ENCODE peak calls at places on chromosomes 5 and 9, in eight cellular contexts. W, D, O, T, M, C, B and U are unnamed samples.

GRCh38 chr5:40551706-40552557 is 127.8 kb upstream of the PTGER4 start:
- DNase-seq in C (no peak), B (peak; percentile 98), M (peak; percentile 98), T (peak; percentile 95), W (no peak), O (no peak), D (no peak), U (no peak)

GRCh38 chr9:109821711-109822110 is 41.7 kb downstream of the PALM2AKAP2 start:
- DNase-seq in B (no peak), W (no peak), M (peak; percentile 58), D (no peak), T (no peak), C (no peak), O (no peak), U (no peak)

GRCh38 chr5:83323557-83323956 is 148.0 kb upstream of the VCAN start:
- DNase-seq in M (no peak), D (no peak), B (no peak), O (no peak), W (no peak), C (no peak), T (no peak), U (no peak)

GRCh38 chr5:127112347-127112864 is 39.1 kb upstream of the C5orf63 start:
- DNase-seq in T (peak; percentile 18), D (no peak), O (no peak), M (no peak), B (no peak), W (no peak), C (no peak), U (no peak)

GRCh38 chr9:137663584-137663983 is 44.8 kb downstream of the EHMT1 start:
- DNase-seq in W (no peak), M (no peak), O (no peak), C (no peak), B (no peak), D (no peak), T (no peak), U (no peak)

GRCh38 chr5:73534001-73534547 is 31.4 kb downstream of the ANKRA2 start:
- DNase-seq in M (peak; percentile 76), T (peak; percentile 63), C (no peak), O (no peak), B (no peak), D (no peak), W (no peak), U (no peak)

GRCh38 chr5:151740336-151740942 is 18.0 kb downstream of the ATOX1 start:
- DNase-seq in C (no peak), O (peak; percentile 42), D (no peak), B (peak; percentile 76), T (peak; percentile 98), W (peak; percentile 70), M (peak; percentile 96), U (peak; percentile 43)

GRCh38 chr9:127876026-127876763 is 1.3 kb downstream of the AK1 start:
- DNase-seq in C (no peak), O (no peak), D (no peak), W (no peak), B (no peak), M (no peak), T (no peak), U (no peak)

GRCh38 chr9:6215562-6215961 is at the start of gene IL33:
- DNase-seq in W (peak; percentile 6), M (no peak), D (no peak), B (peak; percentile 52), T (peak; percentile 55), C (no peak), O (no peak), U (no peak)

GRCh38 chr5:126849101-126849678 is 72.3 kb downstream of the LMNB1 start:
- DNase-seq in D (no peak), O (no peak), B (no peak), M (peak; percentile 41), W (no peak), C (no peak), T (peak; percentile 26), U (no peak)

GRCh38 chr5:176803027-176803942 is 7.1 kb upstream of the UNC5A start:
- DNase-seq in T (no peak), C (no peak), B (no peak), W (peak; percentile 92), O (no peak), M (no peak), D (no peak), U (no peak)

GRCh38 chr9:20442461-20443319 is 179.6 kb downstream of the MLLT3 start:
- DNase-seq in W (no peak), C (no peak), M (no peak), B (no peak), O (no peak), T (no peak), D (no peak), U (no peak)

GRCh38 chr9:107890921-107891465 is 401.4 kb upstream of the KLF4 start:
- DNase-seq in B (peak; percentile 9), D (no peak), W (no peak), O (no peak), M (peak; percentile 56), T (peak; percentile 57), C (no peak), U (no peak)

GRCh38 chr5:173202266-173202875 is 32.6 kb downstream of the NKX2-5 start:
- DNase-seq in O (no peak), B (no peak), D (no peak), C (no peak), T (no peak), W (no peak), M (no peak), U (no peak)

GRCh38 chr5:15885156-15885555 is 294.4 kb downstream of the MARCHF11 start:
- DNase-seq in C (no peak), W (no peak), D (no peak), M (peak; percentile 35), T (peak; percentile 64), O (no peak), B (no peak), U (no peak)

GRCh38 chr5:62431735-62432617 is 19.4 kb downstream of the IPO11 start:
- DNase-seq in M (no peak), B (no peak), W (no peak), C (no peak), T (peak; percentile 29), O (no peak), D (no peak), U (no peak)

GRCh38 chr9:122445155-122445749 is 32.5 kb downstream of the OR1J1 start:
- DNase-seq in T (peak; percentile 97), M (peak; percentile 99), C (no peak), D (no peak), O (no peak), W (no peak), B (peak; percentile 11), U (no peak)

GRCh38 chr9:116499986-116500871 is 186.9 kb upstream of the TRIM32 start:
- DNase-seq in M (peak; percentile 71), D (no peak), W (no peak), O (no peak), T (peak; percentile 94), B (peak; percentile 18), C (no peak), U (peak; percentile 69)

GRCh38 chr5:115977988-115978387 is 15.7 kb downstream of the LVRN start:
- DNase-seq in T (peak; percentile 89), W (no peak), C (no peak), O (peak; percentile 10), B (peak; percentile 53), D (no peak), M (peak; percentile 92), U (no peak)

GRCh38 chr5:74643160-74643562 is 2.6 kb upstream of the ENC1 start:
- DNase-seq in O (no peak), M (peak; percentile 96), B (peak; percentile 90), C (no peak), D (no peak), W (no peak), T (peak; percentile 94), U (no peak)

GRCh38 chr9:121743441-121744001 is 92.1 kb downstream of the DAB2IP start:
- DNase-seq in T (peak; percentile 93), C (no peak), D (no peak), W (peak; percentile 94), M (peak; percentile 89), B (peak; percentile 82), O (no peak), U (peak; percentile 89)

GRCh38 chr9:78236511-78236950 is 656 bp downstream of the CEP78 start:
- DNase-seq in W (no peak), D (no peak), C (no peak), T (peak; percentile 36), M (no peak), O (no peak), B (no peak), U (peak; percentile 36)

GRCh38 chr5:19266791-19267190 is 721.2 kb downstream of the CDH18 start:
- DNase-seq in D (no peak), M (no peak), B (no peak), O (no peak), C (no peak), W (no peak), T (no peak), U (no peak)
- H3K9me3 ChIP-seq in D (no peaks in the 10 kb centered on the region), M (peaks cover 4% of the 10 kb centered on the region), B (no peaks in the 10 kb centered on the region), O (no peaks in the 10 kb centered on the region), C (no peaks in the 10 kb centered on the region), W (no peaks in the 10 kb centered on the region), T (no peaks in the 10 kb centered on the region), U (no peaks in the 10 kb centered on the region)

GRCh38 chr9:129557192-129558036 is 63.5 kb downstream of the C9orf50 start:
- DNase-seq in T (no peak), M (peak; percentile 74), D (no peak), W (no peak), B (no peak), O (no peak), C (no peak), U (peak; percentile 98)
- H3K27ac ChIP-seq in T (no peak overlapping the region), M (peak overlapping the region; percentile 91), D (no peak overlapping the region), W (peak overlapping the region; percentile 20), B (no peak overlapping the region), O (no peak overlapping the region), C (no peak overlapping the region), U (peak overlapping the region; percentile 87)

DNA sequence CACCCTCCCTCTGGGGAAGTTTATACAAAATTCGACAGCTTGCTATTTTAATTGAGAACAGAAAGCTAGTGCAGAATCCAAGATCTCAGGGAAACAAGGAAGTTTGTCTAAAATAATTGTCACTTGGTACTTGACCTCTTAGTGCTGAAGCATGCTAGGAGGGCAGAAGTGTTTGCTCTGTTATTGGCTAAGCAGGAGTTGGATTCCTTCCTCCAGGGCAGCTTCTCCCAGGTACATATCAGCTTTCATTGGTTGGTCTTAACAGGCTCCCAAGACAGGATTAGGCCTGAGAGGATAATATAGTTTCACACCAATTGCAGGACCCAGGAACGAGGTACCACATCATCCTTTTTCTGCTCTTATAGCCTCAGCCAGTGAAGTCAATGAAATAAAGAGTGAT is 432.8 kb downstream of the IRX1 start:
- DNase-seq in B (no peak), W (no peak), C (no peak), M (no peak), T (no peak), D (no peak), O (no peak), U (no peak)
- H3K9me3 ChIP-seq in B (peaks cover 3% of the 10 kb centered on the region), W (no peaks in the 10 kb centered on the region), C (no peaks in the 10 kb centered on the region), M (peaks cover 23% of the 10 kb centered on the region), T (no peaks in the 10 kb centered on the region), D (no peaks in the 10 kb centered on the region), O (no peaks in the 10 kb centered on the region), U (peaks cover 5% of the 10 kb centered on the region)

DNA sequence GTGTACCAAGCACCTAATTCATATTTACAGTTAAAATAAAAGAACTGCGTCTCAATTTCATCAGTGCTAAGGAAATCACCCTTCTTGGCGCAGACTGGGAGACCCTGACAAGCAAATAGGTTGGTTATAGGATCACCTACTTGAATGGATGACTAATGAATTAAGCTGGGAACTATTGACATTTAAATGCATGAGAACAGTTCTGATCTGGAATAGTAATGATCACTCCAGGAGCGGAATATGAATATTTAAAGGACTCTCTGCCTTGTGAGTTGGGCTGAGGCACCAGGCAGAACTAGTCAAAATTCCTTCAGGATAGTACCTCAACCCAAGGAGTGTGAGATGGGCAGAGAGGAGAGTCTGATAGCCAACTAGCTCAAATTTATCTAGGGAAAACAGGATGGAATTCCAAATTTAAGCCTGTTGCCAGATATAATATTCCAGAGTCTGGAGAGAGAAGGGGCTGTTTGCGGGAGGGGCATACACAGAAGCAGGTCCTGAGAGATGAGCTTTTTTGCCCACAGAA is 364.4 kb downstream of the CSNK1G3 start:
- DNase-seq in W (no peak), B (no peak), M (no peak), O (no peak), C (no peak), D (no peak), T (no peak), U (no peak)
- H3K27ac ChIP-seq in W (no peak overlapping the region), B (no peak overlapping the region), M (no peak overlapping the region), O (no peak overlapping the region), C (no peak overlapping the region), D (no peak overlapping the region), T (no peak overlapping the region), U (no peak overlapping the region)